ENCODE peak calls at places on chromosomes 6 and 20, in six cellular contexts. One of them, this sample, is unnamed.

GRCh38 chr6:141470810-141471209 is 661.9 kb upstream of the GJE1 start:
- DNase-seq in activated T-cell treated with anti-CD3 and anti-CD28 coated beads, Interleukin-2, amount 50 U/mL, for 1 hour: no peak
- DNase-seq in omental fat pad: no peak
- DNase-seq in Calu3: no peak
- DNase-seq in C1 segment of cervical spinal cord: no peak
- DNase-seq in spleen: no peak
- DNase-seq in this sample: no peak

GRCh38 chr6:166640342-166641043 is 13.4 kb upstream of the RPS6KA2 start:
- DNase-seq in activated T-cell treated with anti-CD3 and anti-CD28 coated beads, Interleukin-2, amount 50 U/mL, for 1 hour: no peak
- DNase-seq in omental fat pad: no peak
- DNase-seq in Calu3: peak
- DNase-seq in C1 segment of cervical spinal cord: no peak
- DNase-seq in spleen: peak
- DNase-seq in this sample: no peak

GRCh38 chr20:57264908-57265648 is 1.4 kb downstream of the BMP7 start:
- DNase-seq in activated T-cell treated with anti-CD3 and anti-CD28 coated beads, Interleukin-2, amount 50 U/mL, for 1 hour: no peak
- DNase-seq in omental fat pad: no peak
- DNase-seq in Calu3: no peak
- DNase-seq in C1 segment of cervical spinal cord: no peak
- DNase-seq in spleen: no peak
- DNase-seq in this sample: no peak

GRCh38 chr6:90038951-90039653 is 144.8 kb downstream of the GJA10 start:
- DNase-seq in activated T-cell treated with anti-CD3 and anti-CD28 coated beads, Interleukin-2, amount 50 U/mL, for 1 hour: no peak
- DNase-seq in omental fat pad: no peak
- DNase-seq in Calu3: no peak
- DNase-seq in C1 segment of cervical spinal cord: no peak
- DNase-seq in spleen: no peak
- DNase-seq in this sample: no peak

GRCh38 chr20:17327185-17327780 is 100.4 kb downstream of the PCSK2 start:
- DNase-seq in activated T-cell treated with anti-CD3 and anti-CD28 coated beads, Interleukin-2, amount 50 U/mL, for 1 hour: no peak
- DNase-seq in omental fat pad: no peak
- DNase-seq in Calu3: no peak
- DNase-seq in C1 segment of cervical spinal cord: no peak
- DNase-seq in spleen: no peak
- DNase-seq in this sample: no peak

GRCh38 chr20:33291830-33292355 is 8.9 kb downstream of the BPIFB1 start:
- DNase-seq in activated T-cell treated with anti-CD3 and anti-CD28 coated beads, Interleukin-2, amount 50 U/mL, for 1 hour: peak
- DNase-seq in omental fat pad: no peak
- DNase-seq in Calu3: peak
- DNase-seq in C1 segment of cervical spinal cord: peak
- DNase-seq in spleen: peak
- DNase-seq in this sample: no peak

GRCh38 chr6:128655978-128656498 is 135.6 kb upstream of the PTPRK start:
- DNase-seq in activated T-cell treated with anti-CD3 and anti-CD28 coated beads, Interleukin-2, amount 50 U/mL, for 1 hour: no peak
- DNase-seq in omental fat pad: no peak
- DNase-seq in Calu3: peak
- DNase-seq in C1 segment of cervical spinal cord: no peak
- DNase-seq in spleen: no peak
- DNase-seq in this sample: peak

GRCh38 chr6:13668291-13668928 is 43.2 kb downstream of the RANBP9 start:
- DNase-seq in activated T-cell treated with anti-CD3 and anti-CD28 coated beads, Interleukin-2, amount 50 U/mL, for 1 hour: no peak
- DNase-seq in omental fat pad: no peak
- DNase-seq in Calu3: no peak
- DNase-seq in C1 segment of cervical spinal cord: no peak
- DNase-seq in spleen: no peak
- DNase-seq in this sample: no peak

GRCh38 chr20:5642155-5642981 is 107.8 kb upstream of the SHLD1 start:
- DNase-seq in activated T-cell treated with anti-CD3 and anti-CD28 coated beads, Interleukin-2, amount 50 U/mL, for 1 hour: no peak
- DNase-seq in omental fat pad: no peak
- DNase-seq in Calu3: no peak
- DNase-seq in C1 segment of cervical spinal cord: peak
- DNase-seq in spleen: no peak
- DNase-seq in this sample: no peak

GRCh38 chr20:19012671-19013070 is 199.1 kb downstream of the SCP2D1 start:
- DNase-seq in activated T-cell treated with anti-CD3 and anti-CD28 coated beads, Interleukin-2, amount 50 U/mL, for 1 hour: no peak
- DNase-seq in omental fat pad: no peak
- DNase-seq in Calu3: no peak
- DNase-seq in C1 segment of cervical spinal cord: no peak
- DNase-seq in spleen: no peak
- DNase-seq in this sample: no peak

GRCh38 chr20:44142416-44142815 is 44.6 kb downstream of the JPH2 start:
- DNase-seq in activated T-cell treated with anti-CD3 and anti-CD28 coated beads, Interleukin-2, amount 50 U/mL, for 1 hour: no peak
- DNase-seq in omental fat pad: no peak
- DNase-seq in Calu3: no peak
- DNase-seq in C1 segment of cervical spinal cord: no peak
- DNase-seq in spleen: no peak
- DNase-seq in this sample: no peak